ENCODE peak calls at places on chromosomes 2 and 18, in eight cellular contexts. E is PC-3, Y is fibroblast of lung, F is K562, Q is HCT116, D is neural progenitor cell, W is keratinocyte, Z is A673. O is an unnamed sample.

GRCh38 chr18:23485386-23485785 is 17.9 kb upstream of the RMC1 start:
- DNase-seq in Y (no peak), D (no peak), F (no peak), E (no peak), W (no peak), Z (no peak), Q (no peak), O (no peak)

GRCh38 chr18:29154758-29155725 is 978.1 kb upstream of the CDH2 start:
- DNase-seq in F (no peak), W (peak), Z (no peak), Q (peak), Y (peak), D (no peak), E (peak), O (peak)

GRCh38 chr2:24228470-24228869 is 53.6 kb downstream of the FAM228A start:
- DNase-seq in D (no peak), Q (no peak), W (no peak), Y (no peak), Z (peak), E (peak), F (no peak), O (no peak)

GRCh38 chr18:51077217-51077616 is 47.2 kb downstream of the SMAD4 start:
- DNase-seq in Z (no peak), Y (peak), D (no peak), E (no peak), Q (no peak), W (no peak), F (no peak), O (no peak)

GRCh38 chr2:18829331-18829902 is 240.0 kb upstream of the NT5C1B start:
- DNase-seq in W (no peak), Z (peak), F (no peak), D (no peak), E (peak), Q (no peak), Y (peak), O (no peak)

GRCh38 chr2:64273524-64274398 is 129.5 kb upstream of the PELI1 start:
- DNase-seq in E (peak), Z (peak), Y (peak), Q (no peak), F (no peak), D (no peak), W (peak), O (peak)

GRCh38 chr2:130374587-130375290 is 18.9 kb downstream of the PTPN18 start:
- DNase-seq in Q (no peak), Z (no peak), F (peak), Y (peak), D (no peak), E (no peak), W (no peak), O (no peak)

GRCh38 chr18:63741769-63742168 is 33.4 kb upstream of the SERPINB7 start:
- DNase-seq in W (no peak), Y (no peak), Q (no peak), E (peak), F (no peak), Z (peak), D (no peak), O (no peak)

GRCh38 chr2:125167820-125168219 is 1142.7 kb downstream of the CNTNAP5 start:
- DNase-seq in Z (no peak), W (no peak), Y (peak), Q (no peak), D (no peak), E (no peak), F (no peak), O (no peak)

GRCh38 chr2:141455211-141455826 is 675.5 kb downstream of the LRP1B start:
- DNase-seq in D (no peak), Q (no peak), F (no peak), Y (no peak), E (peak), Z (no peak), W (no peak), O (no peak)

GRCh38 chr18:2356906-2357305 is 214.4 kb downstream of the METTL4 start:
- DNase-seq in E (no peak), F (no peak), Y (no peak), Z (no peak), D (no peak), Q (no peak), W (no peak), O (no peak)

GRCh38 chr2:204003276-204003985 is 66.9 kb downstream of the ICOS start:
- DNase-seq in F (no peak), Z (no peak), Y (no peak), W (no peak), D (no peak), Q (no peak), E (no peak), O (no peak)

GRCh38 chr2:157940024-157940423 is 63.9 kb upstream of the ACVR1 start:
- DNase-seq in E (peak), Z (no peak), Y (peak), F (no peak), D (no peak), Q (no peak), W (no peak), O (no peak)

GRCh38 chr2:172710584-172711024 is 25.0 kb upstream of the RAPGEF4 start:
- DNase-seq in Y (peak), F (no peak), D (peak), E (peak), Q (no peak), W (peak), Z (peak), O (peak)

GRCh38 chr18:55275042-55275897 is 312.7 kb downstream of the TCF4 start:
- DNase-seq in W (no peak), E (peak), F (no peak), Y (peak), Q (no peak), Z (peak), D (no peak), O (no peak)

DNA sequence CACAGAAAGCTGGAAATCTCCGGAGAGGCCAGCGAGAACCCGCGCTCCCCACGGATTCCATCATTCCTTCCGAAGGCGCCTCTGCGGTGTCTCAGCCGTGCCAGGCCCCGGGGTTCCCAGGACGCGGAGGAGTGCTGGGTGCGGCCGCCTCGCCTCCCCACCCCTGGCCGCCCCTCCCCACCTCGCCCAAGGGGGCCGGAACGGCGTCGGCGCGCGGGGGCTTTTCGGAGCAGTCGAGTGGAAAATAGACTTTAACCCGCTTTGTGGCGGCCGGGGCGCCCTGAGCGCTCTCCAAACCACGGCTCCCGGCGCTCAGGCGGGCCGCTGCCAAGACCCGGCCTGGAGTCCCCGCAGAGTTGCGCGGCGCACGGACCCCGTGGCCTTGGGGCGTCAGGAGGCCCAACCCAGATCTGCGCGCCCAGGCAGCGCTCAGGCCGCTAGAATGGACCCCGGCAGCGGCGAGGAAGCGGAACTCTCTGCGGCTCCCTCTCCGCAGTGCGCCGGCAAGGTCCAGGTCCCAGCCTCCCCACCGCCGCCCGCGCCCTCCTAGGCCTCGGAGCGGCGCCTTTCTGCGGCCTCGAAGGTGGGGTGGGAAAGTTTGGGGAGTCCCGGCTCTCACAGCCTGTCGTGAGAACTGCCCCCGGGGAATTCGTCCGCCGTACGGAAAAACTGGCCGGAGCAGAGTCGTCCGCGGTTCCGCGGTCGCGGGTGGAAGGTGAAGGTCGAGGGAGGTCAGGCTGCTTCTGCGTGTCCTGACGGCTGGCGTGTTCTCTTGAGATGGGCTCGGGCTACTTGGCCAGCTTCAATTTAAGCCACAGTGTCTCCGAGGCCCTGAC is 1.2 kb upstream of the EMX1 start:
- DNase-seq in D (peak), E (peak), Z (peak), Y (peak), Q (no peak), F (peak), W (no peak), O (peak)
- TF ChIP-seq EZH2 in D (peak), E (peak), Z (peak), Y (no peak), Q (no peak), F (no peak), W (no peak), O (peak)

GRCh38 chr18:39162013-39162412 is 1596.4 kb upstream of the CELF4 start:
- DNase-seq in Q (no peak), E (no peak), D (no peak), F (no peak), Z (no peak), W (no peak), Y (no peak), O (no peak)
- TF ChIP-seq CTCF in Q (no peak), E (no peak), D (no peak), F (no peak), Z (peak), W (no peak), Y (no peak), O (no peak)

DNA sequence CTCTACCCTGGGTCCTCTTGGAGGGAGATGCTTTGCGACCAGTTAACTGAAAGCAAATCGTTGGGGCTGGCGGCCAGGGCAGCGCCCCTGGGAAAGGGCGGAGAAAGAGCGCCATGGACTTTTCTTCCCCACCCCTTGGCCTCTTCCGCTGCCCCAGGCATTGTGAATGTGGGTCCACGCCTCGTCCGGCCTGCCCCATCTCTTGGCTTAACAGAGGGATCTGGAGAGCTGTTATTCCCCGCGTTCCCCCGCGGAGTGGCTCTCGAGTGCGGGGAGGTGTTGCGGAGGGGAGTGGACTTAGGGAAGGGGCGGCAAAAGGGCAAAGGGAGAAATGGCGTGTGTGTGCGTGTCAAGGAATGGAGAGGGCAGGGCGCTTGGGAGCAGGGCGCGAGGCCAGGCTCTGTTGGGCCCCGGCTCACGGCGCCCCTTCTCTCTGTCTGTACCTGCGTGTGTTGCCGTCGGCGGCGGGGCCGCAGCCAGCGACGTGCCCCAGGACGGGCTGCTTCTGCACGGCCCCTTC is 6.6 kb downstream of the EMX1 start:
- DNase-seq in F (no peak), Q (no peak), Z (no peak), E (no peak), D (peak), W (no peak), Y (no peak), O (peak)
- TF ChIP-seq EZH2 in F (no peak), Q (no peak), Z (no peak), E (no peak), D (no peak), W (peak), Y (peak), O (peak)

GRCh38 chr2:223701761-223702160 is 99.6 kb upstream of the SCG2 start:
- DNase-seq in E (no peak), Z (no peak), Y (no peak), D (no peak), Q (no peak), F (no peak), W (no peak), O (no peak)

GRCh38 chr2:223696719-223697118 is 94.6 kb upstream of the SCG2 start:
- DNase-seq in Q (peak), W (peak), D (no peak), Z (no peak), Y (peak), F (no peak), E (peak), O (no peak)

GRCh38 chr2:223700221-223700620 is 98.1 kb upstream of the SCG2 start:
- DNase-seq in Z (peak), D (no peak), W (no peak), Y (no peak), E (no peak), F (no peak), Q (no peak), O (no peak)

GRCh38 chr2:223697316-223697875 is 95.2 kb upstream of the SCG2 start:
- DNase-seq in F (no peak), D (no peak), Q (no peak), Z (no peak), W (no peak), Y (peak), E (no peak), O (no peak)

DNA sequence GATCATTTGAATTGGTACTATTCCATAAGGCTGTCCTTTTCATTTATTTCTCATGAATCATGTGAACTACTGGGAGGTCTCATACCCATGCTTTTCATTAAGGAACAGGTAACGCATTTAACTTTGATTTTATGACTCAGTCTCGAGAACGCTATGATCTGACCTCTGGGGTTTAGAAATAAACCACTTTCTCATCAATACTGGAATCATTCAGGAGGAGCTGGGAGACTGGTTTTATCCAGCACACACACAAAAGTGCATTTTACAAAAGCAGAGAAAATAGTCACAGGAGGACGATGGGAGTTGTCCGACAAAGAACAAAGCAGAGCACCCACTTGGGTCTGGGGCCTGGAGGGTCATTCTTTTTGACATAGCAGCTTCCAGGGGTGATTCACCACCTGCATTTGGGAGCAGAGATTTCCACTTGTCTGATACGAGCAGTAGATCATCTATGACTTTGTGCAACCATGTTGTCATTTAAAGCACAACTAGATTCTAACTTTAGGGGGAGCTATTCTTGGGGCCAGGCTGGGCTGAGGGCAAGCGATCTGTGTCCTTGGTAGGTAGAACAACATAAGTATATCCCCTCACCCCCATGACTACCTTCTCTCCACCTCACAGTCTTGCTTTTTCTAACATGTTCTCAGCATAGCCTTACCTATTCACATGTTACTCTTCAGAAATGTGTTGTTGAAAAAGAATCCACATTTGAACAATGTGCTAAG is 95.9 kb upstream of the SCG2 start:
- DNase-seq in D (no peak), Q (peak), Y (peak), Z (no peak), E (peak), W (no peak), F (no peak), O (no peak)
- TF ChIP-seq CTCF in D (no peak), Q (peak), Y (no peak), Z (peak), E (peak), W (no peak), F (no peak), O (no peak)

DNA sequence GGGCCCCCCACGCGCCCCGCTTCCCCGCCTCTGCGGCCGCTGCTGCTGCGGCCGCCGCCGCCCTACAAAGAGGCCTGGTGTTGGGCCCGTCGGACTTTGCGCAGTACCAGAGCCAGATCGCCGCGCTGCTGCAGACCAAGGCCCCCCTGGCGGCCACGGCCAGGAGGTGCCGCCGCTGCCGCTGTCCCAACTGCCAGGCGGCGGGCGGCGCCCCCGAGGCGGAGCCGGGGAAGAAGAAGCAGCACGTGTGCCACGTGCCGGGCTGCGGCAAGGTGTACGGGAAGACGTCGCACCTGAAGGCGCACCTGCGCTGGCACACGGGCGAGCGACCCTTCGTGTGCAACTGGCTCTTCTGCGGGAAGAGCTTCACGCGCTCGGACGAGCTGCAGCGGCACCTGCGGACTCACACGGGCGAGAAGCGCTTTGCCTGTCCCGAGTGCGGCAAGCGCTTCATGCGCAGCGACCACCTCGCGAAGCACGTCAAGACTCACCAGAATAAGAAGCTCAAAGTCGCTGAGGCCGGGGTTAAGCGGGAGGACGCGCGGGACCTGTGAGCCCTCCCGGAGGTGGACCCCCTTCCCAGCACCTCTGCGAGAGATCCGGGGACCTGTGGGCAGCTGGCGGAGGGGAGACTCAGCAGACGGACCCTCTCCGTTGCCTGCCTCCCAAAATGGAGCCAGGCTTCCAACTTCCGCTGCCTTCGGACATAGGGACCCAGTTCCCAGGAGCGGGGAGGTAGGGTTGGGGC is 1.9 kb downstream of the SP5 start:
- DNase-seq in E (no peak), Z (peak), F (no peak), D (peak), W (no peak), Q (no peak), Y (peak), O (peak)
- TF ChIP-seq EZH2 in E (no peak), Z (peak), F (no peak), D (peak), W (peak), Q (no peak), Y (peak), O (no peak)

O was measured in hepatocyte.